ENCODE peak calls at places on chromosome 19, in eight cellular contexts. One of them, this sample, is unnamed.

GRCh38 chr19:5111051-5111450 is 142.1 kb downstream of the KDM4B start:
- DNase-seq in psoas muscle: no peak
- DNase-seq in lung: no peak
- DNase-seq in astrocyte of the spinal cord: no peak
- DNase-seq in CD8-positive, alpha-beta T cell: no peak
- DNase-seq in uterus: no peak
- DNase-seq in sigmoid colon: no peak
- DNase-seq in thoracic aorta: no peak
- DNase-seq in this sample: no peak

GRCh38 chr19:8329993-8330392 is 8.7 kb downstream of the RPS28 start:
- DNase-seq in thoracic aorta: no peak
- DNase-seq in psoas muscle: no peak
- DNase-seq in uterus: no peak
- DNase-seq in sigmoid colon: no peak
- DNase-seq in CD8-positive, alpha-beta T cell: no peak
- DNase-seq in astrocyte of the spinal cord: no peak
- DNase-seq in lung: no peak
- DNase-seq in this sample: no peak

GRCh38 chr19:52941941-52942370 is 18.7 kb upstream of the ZNF888 start:
- DNase-seq in thoracic aorta: no peak
- DNase-seq in uterus: peak; percentile 36
- DNase-seq in CD8-positive, alpha-beta T cell: no peak
- DNase-seq in sigmoid colon: peak; percentile 75
- DNase-seq in psoas muscle: peak; percentile 42
- DNase-seq in lung: no peak
- DNase-seq in astrocyte of the spinal cord: peak; percentile 38
- DNase-seq in this sample: peak; percentile 77

GRCh38 chr19:53193534-53194222 is 520 bp upstream of the ZNF665 start:
- DNase-seq in CD8-positive, alpha-beta T cell: no peak
- DNase-seq in sigmoid colon: no peak
- DNase-seq in astrocyte of the spinal cord: no peak
- DNase-seq in thoracic aorta: no peak
- DNase-seq in lung: no peak
- DNase-seq in uterus: no peak
- DNase-seq in psoas muscle: no peak
- DNase-seq in this sample: no peak

GRCh38 chr19:3644351-3645066 is 17.9 kb upstream of the CACTIN start:
- DNase-seq in lung: no peak
- DNase-seq in thoracic aorta: no peak
- DNase-seq in sigmoid colon: no peak
- DNase-seq in astrocyte of the spinal cord: peak; percentile 10
- DNase-seq in uterus: no peak
- DNase-seq in CD8-positive, alpha-beta T cell: no peak
- DNase-seq in psoas muscle: no peak
- DNase-seq in this sample: no peak

GRCh38 chr19:2805261-2805900 is 14.3 kb upstream of the ZNF554 start:
- DNase-seq in astrocyte of the spinal cord: no peak
- DNase-seq in CD8-positive, alpha-beta T cell: no peak
- DNase-seq in lung: no peak
- DNase-seq in uterus: no peak
- DNase-seq in psoas muscle: no peak
- DNase-seq in thoracic aorta: no peak
- DNase-seq in sigmoid colon: no peak
- DNase-seq in this sample: no peak

GRCh38 chr19:56566904-56567273 is 379 bp upstream of the ZNF470 start:
- DNase-seq in lung: peak; percentile 58
- DNase-seq in CD8-positive, alpha-beta T cell: peak; percentile 1
- DNase-seq in uterus: peak; percentile 62
- DNase-seq in psoas muscle: peak; percentile 56
- DNase-seq in astrocyte of the spinal cord: no peak
- DNase-seq in thoracic aorta: peak; percentile 4
- DNase-seq in sigmoid colon: peak; percentile 71
- DNase-seq in this sample: no peak

GRCh38 chr19:13428352-13428751 is 77.9 kb downstream of the CACNA1A start:
- DNase-seq in CD8-positive, alpha-beta T cell: no peak
- DNase-seq in astrocyte of the spinal cord: no peak
- DNase-seq in lung: no peak
- DNase-seq in psoas muscle: no peak
- DNase-seq in sigmoid colon: no peak
- DNase-seq in uterus: no peak
- DNase-seq in thoracic aorta: no peak
- DNase-seq in this sample: no peak

GRCh38 chr19:4811328-4812131 is 20.0 kb downstream of the TICAM1 start:
- DNase-seq in thoracic aorta: peak; percentile 44
- DNase-seq in psoas muscle: peak; percentile 87
- DNase-seq in CD8-positive, alpha-beta T cell: peak; percentile 82
- DNase-seq in lung: peak; percentile 85
- DNase-seq in uterus: peak; percentile 78
- DNase-seq in astrocyte of the spinal cord: peak; percentile 50
- DNase-seq in sigmoid colon: peak; percentile 87
- DNase-seq in this sample: peak; percentile 93

GRCh38 chr19:13794388-13794751 is 873 bp upstream of the ZSWIM4 start:
- DNase-seq in uterus: peak; percentile 88
- DNase-seq in lung: peak; percentile 61
- DNase-seq in CD8-positive, alpha-beta T cell: no peak
- DNase-seq in psoas muscle: peak; percentile 82
- DNase-seq in thoracic aorta: peak; percentile 60
- DNase-seq in astrocyte of the spinal cord: peak; percentile 92
- DNase-seq in sigmoid colon: peak; percentile 94
- DNase-seq in this sample: peak; percentile 89

GRCh38 chr19:7230826-7231225 is 63.4 kb downstream of the INSR start:
- DNase-seq in CD8-positive, alpha-beta T cell: no peak
- DNase-seq in psoas muscle: peak; percentile 32
- DNase-seq in sigmoid colon: peak; percentile 92
- DNase-seq in thoracic aorta: no peak
- DNase-seq in uterus: peak; percentile 46
- DNase-seq in astrocyte of the spinal cord: no peak
- DNase-seq in lung: no peak
- DNase-seq in this sample: no peak

GRCh38 chr19:38289955-38290354 is 14.1 kb upstream of the C19orf33 start:
- DNase-seq in CD8-positive, alpha-beta T cell: no peak
- DNase-seq in lung: no peak
- DNase-seq in sigmoid colon: no peak
- DNase-seq in astrocyte of the spinal cord: no peak
- DNase-seq in thoracic aorta: no peak
- DNase-seq in uterus: no peak
- DNase-seq in psoas muscle: no peak
- DNase-seq in this sample: no peak

GRCh38 chr19:6720369-6721112 is at the start of gene C3:
- DNase-seq in uterus: peak; percentile 86
- DNase-seq in CD8-positive, alpha-beta T cell: no peak
- DNase-seq in sigmoid colon: peak; percentile 92
- DNase-seq in lung: peak; percentile 81
- DNase-seq in astrocyte of the spinal cord: no peak
- DNase-seq in thoracic aorta: no peak
- DNase-seq in psoas muscle: peak; percentile 70
- DNase-seq in this sample: no peak

GRCh38 chr19:31553112-31553843 is 204.0 kb upstream of the TSHZ3 start:
- DNase-seq in uterus: no peak
- DNase-seq in lung: no peak
- DNase-seq in thoracic aorta: no peak
- DNase-seq in CD8-positive, alpha-beta T cell: no peak
- DNase-seq in sigmoid colon: peak; percentile 56
- DNase-seq in astrocyte of the spinal cord: no peak
- DNase-seq in psoas muscle: no peak
- DNase-seq in this sample: no peak

GRCh38 chr19:36116344-36116637 is 1.0 kb downstream of the TBCB start:
- DNase-seq in psoas muscle: no peak
- DNase-seq in lung: no peak
- DNase-seq in uterus: no peak
- DNase-seq in thoracic aorta: no peak
- DNase-seq in astrocyte of the spinal cord: no peak
- DNase-seq in CD8-positive, alpha-beta T cell: no peak
- DNase-seq in sigmoid colon: no peak
- DNase-seq in this sample: no peak

GRCh38 chr19:6423499-6424189 is 967 bp downstream of the KHSRP start:
- DNase-seq in lung: no peak
- DNase-seq in uterus: peak; percentile 34
- DNase-seq in thoracic aorta: no peak
- DNase-seq in CD8-positive, alpha-beta T cell: no peak
- DNase-seq in astrocyte of the spinal cord: peak; percentile 37
- DNase-seq in psoas muscle: no peak
- DNase-seq in sigmoid colon: peak; percentile 67
- DNase-seq in this sample: no peak

GRCh38 chr19:57788114-57788692 is 18.7 kb downstream of the ZNF586 start:
- DNase-seq in astrocyte of the spinal cord: no peak
- DNase-seq in CD8-positive, alpha-beta T cell: no peak
- DNase-seq in sigmoid colon: no peak
- DNase-seq in uterus: no peak
- DNase-seq in psoas muscle: no peak
- DNase-seq in lung: no peak
- DNase-seq in thoracic aorta: no peak
- DNase-seq in this sample: no peak

GRCh38 chr19:56174550-56174949 is 1.3 kb upstream of the GALP start:
- DNase-seq in uterus: no peak
- DNase-seq in psoas muscle: no peak
- DNase-seq in lung: no peak
- DNase-seq in CD8-positive, alpha-beta T cell: no peak
- DNase-seq in thoracic aorta: no peak
- DNase-seq in astrocyte of the spinal cord: no peak
- DNase-seq in sigmoid colon: no peak
- DNase-seq in this sample: no peak

GRCh38 chr19:37987356-37988332 is 80.6 kb downstream of the SIPA1L3 start:
- DNase-seq in lung: no peak
- DNase-seq in sigmoid colon: no peak
- DNase-seq in CD8-positive, alpha-beta T cell: no peak
- DNase-seq in uterus: no peak
- DNase-seq in astrocyte of the spinal cord: no peak
- DNase-seq in psoas muscle: no peak
- DNase-seq in thoracic aorta: no peak
- DNase-seq in this sample: no peak

GRCh38 chr19:3607398-3608078 is 863 bp upstream of the TBXA2R start:
- DNase-seq in uterus: peak; percentile 60
- DNase-seq in thoracic aorta: no peak
- DNase-seq in sigmoid colon: no peak
- DNase-seq in lung: no peak
- DNase-seq in astrocyte of the spinal cord: peak; percentile 44
- DNase-seq in CD8-positive, alpha-beta T cell: no peak
- DNase-seq in psoas muscle: peak; percentile 64
- DNase-seq in this sample: no peak

GRCh38 chr19:49339364-49340068 is 4.3 kb downstream of the CD37 start:
- DNase-seq in CD8-positive, alpha-beta T cell: no peak
- DNase-seq in astrocyte of the spinal cord: peak; percentile 89
- DNase-seq in thoracic aorta: peak; percentile 57
- DNase-seq in lung: peak; percentile 90
- DNase-seq in uterus: peak; percentile 89
- DNase-seq in sigmoid colon: peak; percentile 97
- DNase-seq in psoas muscle: peak; percentile 83
- DNase-seq in this sample: peak; percentile 92

GRCh38 chr19:48918801-48919247 is 14.7 kb upstream of the DHDH start:
- DNase-seq in lung: no peak
- DNase-seq in sigmoid colon: no peak
- DNase-seq in thoracic aorta: no peak
- DNase-seq in psoas muscle: no peak
- DNase-seq in CD8-positive, alpha-beta T cell: no peak
- DNase-seq in uterus: no peak
- DNase-seq in astrocyte of the spinal cord: no peak
- DNase-seq in this sample: no peak

GRCh38 chr19:8206147-8207087 is 2.8 kb upstream of the CERS4 start:
- DNase-seq in uterus: no peak
- DNase-seq in sigmoid colon: no peak
- DNase-seq in CD8-positive, alpha-beta T cell: no peak
- DNase-seq in thoracic aorta: no peak
- DNase-seq in psoas muscle: no peak
- DNase-seq in astrocyte of the spinal cord: no peak
- DNase-seq in lung: no peak
- DNase-seq in this sample: no peak